ENCODE peak calls at places on chromosomes 4 and X, in ten cellular contexts. One of them, this sample, is unnamed.

GRCh38 chrX:77742788-77743476 is 43.1 kb downstream of the ATRX start:
- DNase-seq in cardiac muscle cell: no peak
- DNase-seq in breast epithelium: no peak
- DNase-seq in Peyer's patch: no peak
- DNase-seq in neural progenitor cell: no peak
- DNase-seq in hepatocyte: no peak
- DNase-seq in adrenal gland: peak; percentile 27
- DNase-seq in CD4-positive, alpha-beta memory T cell: no peak
- DNase-seq in mammary epithelial cell: no peak
- DNase-seq in heart right ventricle: peak; percentile 27
- DNase-seq in this sample: no peak

GRCh38 chr4:57102050-57102564 is 8.1 kb downstream of the IGFBP7 start:
- DNase-seq in heart right ventricle: peak; percentile 45
- DNase-seq in mammary epithelial cell: peak; percentile 31
- DNase-seq in breast epithelium: peak; percentile 37
- DNase-seq in cardiac muscle cell: peak; percentile 85
- DNase-seq in Peyer's patch: peak; percentile 53
- DNase-seq in hepatocyte: no peak
- DNase-seq in neural progenitor cell: no peak
- DNase-seq in CD4-positive, alpha-beta memory T cell: no peak
- DNase-seq in adrenal gland: peak; percentile 61
- DNase-seq in this sample: peak; percentile 86

GRCh38 chr4:104571341-104571740 is 76.6 kb upstream of the CXXC4 start:
- DNase-seq in breast epithelium: no peak
- DNase-seq in mammary epithelial cell: peak; percentile 18
- DNase-seq in CD4-positive, alpha-beta memory T cell: no peak
- DNase-seq in adrenal gland: no peak
- DNase-seq in hepatocyte: no peak
- DNase-seq in Peyer's patch: no peak
- DNase-seq in neural progenitor cell: peak; percentile 35
- DNase-seq in cardiac muscle cell: no peak
- DNase-seq in heart right ventricle: no peak
- DNase-seq in this sample: no peak

GRCh38 chr4:149370002-149370401 is 445.6 kb downstream of the IQCM start:
- DNase-seq in adrenal gland: no peak
- DNase-seq in heart right ventricle: no peak
- DNase-seq in breast epithelium: no peak
- DNase-seq in cardiac muscle cell: no peak
- DNase-seq in hepatocyte: no peak
- DNase-seq in mammary epithelial cell: no peak
- DNase-seq in CD4-positive, alpha-beta memory T cell: no peak
- DNase-seq in Peyer's patch: no peak
- DNase-seq in neural progenitor cell: no peak
- DNase-seq in this sample: no peak

GRCh38 chr4:162497564-162498167 is 333.9 kb upstream of the FSTL5 start:
- DNase-seq in mammary epithelial cell: peak; percentile 25
- DNase-seq in breast epithelium: no peak
- DNase-seq in hepatocyte: peak; percentile 67
- DNase-seq in CD4-positive, alpha-beta memory T cell: peak; percentile 28
- DNase-seq in cardiac muscle cell: peak; percentile 77
- DNase-seq in Peyer's patch: no peak
- DNase-seq in adrenal gland: no peak
- DNase-seq in heart right ventricle: no peak
- DNase-seq in neural progenitor cell: peak; percentile 43
- DNase-seq in this sample: no peak

GRCh38 chrX:97524997-97525396 is 641.3 kb downstream of the RPA4 start:
- DNase-seq in hepatocyte: no peak
- DNase-seq in cardiac muscle cell: no peak
- DNase-seq in adrenal gland: no peak
- DNase-seq in breast epithelium: no peak
- DNase-seq in Peyer's patch: no peak
- DNase-seq in CD4-positive, alpha-beta memory T cell: no peak
- DNase-seq in heart right ventricle: no peak
- DNase-seq in neural progenitor cell: peak; percentile 17
- DNase-seq in mammary epithelial cell: no peak
- DNase-seq in this sample: no peak

GRCh38 chrX:30513284-30513683 is 64.3 kb downstream of the TASL start:
- DNase-seq in hepatocyte: no peak
- DNase-seq in cardiac muscle cell: peak; percentile 25
- DNase-seq in breast epithelium: no peak
- DNase-seq in mammary epithelial cell: no peak
- DNase-seq in Peyer's patch: no peak
- DNase-seq in neural progenitor cell: peak; percentile 6
- DNase-seq in adrenal gland: no peak
- DNase-seq in CD4-positive, alpha-beta memory T cell: no peak
- DNase-seq in heart right ventricle: no peak
- DNase-seq in this sample: no peak

GRCh38 chr4:99087887-99088484 is 602 bp downstream of the ADH5 start:
- DNase-seq in hepatocyte: peak; percentile 81
- DNase-seq in CD4-positive, alpha-beta memory T cell: peak; percentile 13
- DNase-seq in cardiac muscle cell: peak; percentile 67
- DNase-seq in breast epithelium: peak; percentile 80
- DNase-seq in adrenal gland: peak; percentile 74
- DNase-seq in Peyer's patch: peak; percentile 81
- DNase-seq in neural progenitor cell: peak; percentile 64
- DNase-seq in mammary epithelial cell: peak; percentile 66
- DNase-seq in heart right ventricle: peak; percentile 44
- DNase-seq in this sample: no peak

GRCh38 chr4:9808077-9808476 is 26.6 kb downstream of the DRD5 start:
- DNase-seq in breast epithelium: no peak
- DNase-seq in mammary epithelial cell: no peak
- DNase-seq in adrenal gland: no peak
- DNase-seq in neural progenitor cell: no peak
- DNase-seq in Peyer's patch: no peak
- DNase-seq in CD4-positive, alpha-beta memory T cell: no peak
- DNase-seq in cardiac muscle cell: no peak
- DNase-seq in hepatocyte: no peak
- DNase-seq in heart right ventricle: no peak
- DNase-seq in this sample: no peak

GRCh38 chr4:9816285-9816684 is 34.9 kb downstream of the DRD5 start:
- DNase-seq in hepatocyte: no peak
- DNase-seq in neural progenitor cell: no peak
- DNase-seq in Peyer's patch: no peak
- DNase-seq in mammary epithelial cell: no peak
- DNase-seq in cardiac muscle cell: no peak
- DNase-seq in heart right ventricle: no peak
- DNase-seq in breast epithelium: no peak
- DNase-seq in CD4-positive, alpha-beta memory T cell: no peak
- DNase-seq in adrenal gland: no peak
- DNase-seq in this sample: no peak

GRCh38 chr4:9812530-9813340 is 31.3 kb downstream of the DRD5 start:
- DNase-seq in breast epithelium: no peak
- DNase-seq in mammary epithelial cell: no peak
- DNase-seq in cardiac muscle cell: no peak
- DNase-seq in adrenal gland: no peak
- DNase-seq in heart right ventricle: no peak
- DNase-seq in Peyer's patch: no peak
- DNase-seq in CD4-positive, alpha-beta memory T cell: no peak
- DNase-seq in neural progenitor cell: no peak
- DNase-seq in hepatocyte: no peak
- DNase-seq in this sample: no peak

DNA sequence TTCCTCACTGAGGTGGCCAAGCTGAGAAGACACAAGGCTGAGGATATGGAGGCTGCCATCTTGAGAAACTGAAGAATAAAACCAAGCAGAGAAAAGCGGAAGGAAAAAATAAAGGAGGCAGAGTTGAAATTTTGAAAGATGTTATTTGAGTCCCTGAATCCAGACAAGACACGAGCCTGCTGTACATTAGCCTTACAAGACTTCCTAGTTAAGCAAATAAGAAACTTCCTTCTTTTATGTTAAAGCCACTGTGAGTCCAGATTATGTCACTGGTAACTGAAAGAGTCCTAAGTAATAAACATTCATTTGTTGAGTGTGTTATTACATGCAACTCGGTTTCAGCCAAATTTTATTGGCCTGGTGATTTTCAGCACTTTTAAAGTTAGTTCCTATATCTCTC is 30.4 kb downstream of the DRD5 start:
- DNase-seq in CD4-positive, alpha-beta memory T cell: no peak
- DNase-seq in breast epithelium: no peak
- DNase-seq in heart right ventricle: no peak
- DNase-seq in adrenal gland: no peak
- DNase-seq in hepatocyte: no peak
- DNase-seq in neural progenitor cell: no peak
- DNase-seq in Peyer's patch: no peak
- DNase-seq in cardiac muscle cell: no peak
- DNase-seq in mammary epithelial cell: no peak
- DNase-seq in this sample: no peak
- H3K36me3 ChIP-seq in CD4-positive, alpha-beta memory T cell: no peaks in the 10 kb centered on the region
- H3K36me3 ChIP-seq in breast epithelium: no peaks in the 10 kb centered on the region
- H3K36me3 ChIP-seq in heart right ventricle: no peaks in the 10 kb centered on the region
- H3K36me3 ChIP-seq in adrenal gland: no peaks in the 10 kb centered on the region
- H3K36me3 ChIP-seq in hepatocyte: no peaks in the 10 kb centered on the region
- H3K36me3 ChIP-seq in neural progenitor cell: no peaks in the 10 kb centered on the region
- H3K36me3 ChIP-seq in Peyer's patch: no peaks in the 10 kb centered on the region
- H3K36me3 ChIP-seq in cardiac muscle cell: no peaks in the 10 kb centered on the region
- H3K36me3 ChIP-seq in mammary epithelial cell: no peaks in the 10 kb centered on the region
- H3K36me3 ChIP-seq in this sample: no peaks in the 10 kb centered on the region

DNA sequence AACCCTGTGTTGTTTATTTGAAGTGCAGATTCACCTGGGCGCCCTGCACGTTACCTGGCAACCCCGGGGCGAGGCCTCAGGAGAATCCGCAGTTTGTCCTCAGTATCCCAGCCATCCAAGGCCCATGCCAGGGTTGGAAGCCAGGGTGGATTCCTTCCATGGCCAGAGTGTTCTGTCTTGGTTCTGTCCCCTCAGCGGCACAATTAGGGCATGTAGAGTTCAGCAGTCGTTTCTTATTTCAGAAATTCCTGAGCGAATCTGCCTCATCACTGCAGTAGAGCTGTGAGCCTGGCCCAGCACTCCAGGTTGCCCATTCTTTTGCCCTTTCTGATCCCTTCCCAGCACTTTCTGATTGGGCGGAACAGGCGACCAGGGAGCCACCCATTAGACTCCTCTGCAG is 29.9 kb upstream of the CLCN4 start:
- DNase-seq in breast epithelium: no peak
- DNase-seq in Peyer's patch: no peak
- DNase-seq in adrenal gland: no peak
- DNase-seq in hepatocyte: no peak
- DNase-seq in cardiac muscle cell: no peak
- DNase-seq in neural progenitor cell: no peak
- DNase-seq in CD4-positive, alpha-beta memory T cell: no peak
- DNase-seq in mammary epithelial cell: no peak
- DNase-seq in heart right ventricle: no peak
- DNase-seq in this sample: no peak
- H3K36me3 ChIP-seq in breast epithelium: no peaks in the 10 kb centered on the region
- H3K36me3 ChIP-seq in Peyer's patch: no peaks in the 10 kb centered on the region
- H3K36me3 ChIP-seq in adrenal gland: peaks cover 26% of the 10 kb centered on the region
- H3K36me3 ChIP-seq in hepatocyte: no peaks in the 10 kb centered on the region
- H3K36me3 ChIP-seq in cardiac muscle cell: no peaks in the 10 kb centered on the region
- H3K36me3 ChIP-seq in neural progenitor cell: no peaks in the 10 kb centered on the region
- H3K36me3 ChIP-seq in CD4-positive, alpha-beta memory T cell: peaks cover 20% of the 10 kb centered on the region
- H3K36me3 ChIP-seq in mammary epithelial cell: no peaks in the 10 kb centered on the region
- H3K36me3 ChIP-seq in heart right ventricle: peaks cover 60% of the 10 kb centered on the region
- H3K36me3 ChIP-seq in this sample: no peaks in the 10 kb centered on the region

GRCh38 chr4:7786517-7786916 is 153.1 kb downstream of the AFAP1 start:
- DNase-seq in adrenal gland: no peak
- DNase-seq in cardiac muscle cell: no peak
- DNase-seq in Peyer's patch: no peak
- DNase-seq in hepatocyte: no peak
- DNase-seq in mammary epithelial cell: no peak
- DNase-seq in breast epithelium: no peak
- DNase-seq in neural progenitor cell: no peak
- DNase-seq in CD4-positive, alpha-beta memory T cell: no peak
- DNase-seq in heart right ventricle: no peak
- DNase-seq in this sample: peak; percentile 8

GRCh38 chr4:7788687-7789425 is 150.8 kb downstream of the AFAP1 start:
- DNase-seq in adrenal gland: no peak
- DNase-seq in CD4-positive, alpha-beta memory T cell: no peak
- DNase-seq in neural progenitor cell: no peak
- DNase-seq in Peyer's patch: no peak
- DNase-seq in breast epithelium: no peak
- DNase-seq in cardiac muscle cell: no peak
- DNase-seq in mammary epithelial cell: no peak
- DNase-seq in heart right ventricle: no peak
- DNase-seq in hepatocyte: no peak
- DNase-seq in this sample: peak; percentile 37

GRCh38 chr4:7788193-7788592 is 151.5 kb downstream of the AFAP1 start:
- DNase-seq in adrenal gland: no peak
- DNase-seq in hepatocyte: no peak
- DNase-seq in heart right ventricle: no peak
- DNase-seq in CD4-positive, alpha-beta memory T cell: no peak
- DNase-seq in cardiac muscle cell: no peak
- DNase-seq in mammary epithelial cell: no peak
- DNase-seq in breast epithelium: no peak
- DNase-seq in neural progenitor cell: no peak
- DNase-seq in Peyer's patch: no peak
- DNase-seq in this sample: peak; percentile 23

GRCh38 chr4:7787067-7787466 is 152.6 kb downstream of the AFAP1 start:
- DNase-seq in adrenal gland: no peak
- DNase-seq in cardiac muscle cell: no peak
- DNase-seq in hepatocyte: no peak
- DNase-seq in breast epithelium: no peak
- DNase-seq in Peyer's patch: no peak
- DNase-seq in mammary epithelial cell: no peak
- DNase-seq in neural progenitor cell: no peak
- DNase-seq in heart right ventricle: no peak
- DNase-seq in CD4-positive, alpha-beta memory T cell: no peak
- DNase-seq in this sample: peak; percentile 17

DNA sequence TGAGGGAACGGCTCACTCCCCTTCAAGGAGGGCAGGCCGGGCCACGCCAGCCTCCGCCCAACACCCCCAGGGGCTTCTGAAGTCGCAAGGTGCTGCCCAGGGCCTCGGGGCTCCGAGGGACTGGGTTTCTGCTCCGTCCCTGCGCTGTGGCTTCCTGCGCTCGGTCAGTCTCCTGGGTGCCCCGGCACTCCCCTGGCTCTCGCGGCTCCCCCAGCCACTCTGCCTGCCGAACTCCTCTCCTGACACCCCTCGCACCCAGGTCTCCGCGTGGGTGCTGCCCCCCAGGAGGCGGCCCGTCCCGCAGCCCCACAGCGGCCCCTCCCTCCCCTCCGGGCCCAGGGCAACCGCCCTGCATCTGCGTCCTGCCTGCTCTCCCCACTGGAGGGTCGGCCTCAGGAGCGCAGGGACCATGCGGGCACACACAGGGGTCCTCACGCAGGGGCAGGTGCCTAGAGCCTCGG is 151.9 kb downstream of the AFAP1 start:
- DNase-seq in adrenal gland: no peak
- DNase-seq in mammary epithelial cell: no peak
- DNase-seq in neural progenitor cell: no peak
- DNase-seq in CD4-positive, alpha-beta memory T cell: no peak
- DNase-seq in breast epithelium: no peak
- DNase-seq in Peyer's patch: no peak
- DNase-seq in hepatocyte: no peak
- DNase-seq in cardiac muscle cell: no peak
- DNase-seq in heart right ventricle: no peak
- DNase-seq in this sample: peak; percentile 34
- H3K36me3 ChIP-seq in adrenal gland: no peaks in the 10 kb centered on the region
- H3K36me3 ChIP-seq in mammary epithelial cell: peaks cover 17% of the 10 kb centered on the region
- H3K36me3 ChIP-seq in neural progenitor cell: no peaks in the 10 kb centered on the region
- H3K36me3 ChIP-seq in CD4-positive, alpha-beta memory T cell: no peaks in the 10 kb centered on the region
- H3K36me3 ChIP-seq in breast epithelium: no peaks in the 10 kb centered on the region
- H3K36me3 ChIP-seq in Peyer's patch: no peaks in the 10 kb centered on the region
- H3K36me3 ChIP-seq in hepatocyte: no peaks in the 10 kb centered on the region
- H3K36me3 ChIP-seq in cardiac muscle cell: peaks cover 4% of the 10 kb centered on the region
- H3K36me3 ChIP-seq in heart right ventricle: peaks cover 52% of the 10 kb centered on the region
- H3K36me3 ChIP-seq in this sample: peaks cover 60% of the 10 kb centered on the region

DNA sequence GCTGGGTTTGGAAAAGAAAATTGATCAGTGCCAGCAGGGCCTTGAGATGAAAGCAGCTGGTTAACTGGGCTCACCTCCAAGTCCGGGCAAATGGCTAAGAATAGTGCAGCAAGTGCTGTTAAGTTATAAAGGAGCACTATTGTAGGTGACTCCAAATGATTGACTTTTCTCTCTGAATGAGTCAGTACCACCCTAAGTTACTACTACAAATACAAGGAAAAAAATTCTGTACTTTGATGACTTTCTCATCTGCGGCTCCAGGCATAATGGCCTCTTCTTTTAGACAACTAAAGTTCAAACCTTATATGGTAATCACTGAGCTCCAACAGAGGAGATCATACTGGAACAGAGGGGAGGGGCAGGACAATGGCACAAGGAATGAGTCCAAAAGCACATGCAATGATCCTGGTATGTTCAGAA is 733.4 kb upstream of the INTU start:
- DNase-seq in mammary epithelial cell: peak; percentile 72
- DNase-seq in cardiac muscle cell: peak; percentile 5
- DNase-seq in heart right ventricle: peak; percentile 10
- DNase-seq in Peyer's patch: no peak
- DNase-seq in breast epithelium: no peak
- DNase-seq in adrenal gland: peak; percentile 18
- DNase-seq in neural progenitor cell: no peak
- DNase-seq in hepatocyte: no peak
- DNase-seq in CD4-positive, alpha-beta memory T cell: no peak
- DNase-seq in this sample: no peak
- H3K36me3 ChIP-seq in mammary epithelial cell: no peaks in the 10 kb centered on the region
- H3K36me3 ChIP-seq in cardiac muscle cell: no peaks in the 10 kb centered on the region
- H3K36me3 ChIP-seq in heart right ventricle: no peaks in the 10 kb centered on the region
- H3K36me3 ChIP-seq in Peyer's patch: no peaks in the 10 kb centered on the region
- H3K36me3 ChIP-seq in breast epithelium: no peaks in the 10 kb centered on the region
- H3K36me3 ChIP-seq in adrenal gland: no peaks in the 10 kb centered on the region
- H3K36me3 ChIP-seq in neural progenitor cell: no peaks in the 10 kb centered on the region
- H3K36me3 ChIP-seq in hepatocyte: no peaks in the 10 kb centered on the region
- H3K36me3 ChIP-seq in CD4-positive, alpha-beta memory T cell: no peaks in the 10 kb centered on the region
- H3K36me3 ChIP-seq in this sample: no peaks in the 10 kb centered on the region